ENCODE peak calls at places on chromosomes 16 and 17, in eight cellular contexts. G is heart left ventricle, A is lower leg skin, Y is testis, C is HCT116, Q is ovary, T is A549, E is esophagus muscularis mucosa. X is an unnamed sample.

GRCh38 chr17:66620528-66620927 is 214.4 kb upstream of the CACNG5 start:
- DNase-seq in C (no peak), G (no peak), E (no peak), Q (no peak), Y (no peak), T (no peak), A (no peak), X (no peak)

GRCh38 chr17:19482571-19482970 is 51.1 kb upstream of the SLC47A1 start:
- DNase-seq in E (no peak), T (no peak), G (no peak), C (no peak), Y (peak), A (no peak), Q (no peak), X (no peak)

GRCh38 chr16:62738631-62739030 is 702.4 kb upstream of the CDH8 start:
- DNase-seq in E (no peak), G (no peak), Q (no peak), Y (no peak), C (no peak), A (no peak), T (no peak), X (no peak)

GRCh38 chr16:81181013-81181720 is 57.3 kb upstream of the BCO1 start:
- DNase-seq in T (peak), Y (peak), G (peak), E (peak), Q (peak), A (peak), C (peak), X (no peak)

GRCh38 chr17:78917451-78918307 is 7.5 kb downstream of the TIMP2 start:
- DNase-seq in Y (no peak), E (no peak), C (no peak), Q (no peak), T (no peak), G (no peak), A (no peak), X (no peak)

GRCh38 chr16:49468611-49469322 is 95.2 kb downstream of the C16orf78 start:
- DNase-seq in E (peak), Y (no peak), C (no peak), T (no peak), Q (peak), A (peak), G (peak), X (no peak)

GRCh38 chr17:19731626-19732025 is 15.2 kb upstream of the SLC47A2 start:
- DNase-seq in E (no peak), Y (no peak), T (no peak), A (no peak), Q (no peak), G (no peak), C (no peak), X (no peak)

GRCh38 chr17:47288531-47289116 is 35.0 kb downstream of the ITGB3 start:
- DNase-seq in T (no peak), G (no peak), E (no peak), A (no peak), Q (no peak), Y (peak), C (no peak), X (peak)

GRCh38 chr16:3112058-3112880 is at the start of gene ZNF205:
- DNase-seq in G (peak), Y (peak), C (no peak), T (peak), E (no peak), A (peak), Q (peak), X (peak)

GRCh38 chr16:57525761-57526160 is 10.6 kb downstream of the CCDC102A start:
- DNase-seq in A (no peak), C (no peak), T (no peak), Y (no peak), E (no peak), G (no peak), Q (peak), X (no peak)

GRCh38 chr17:41968676-41969075 is 2.1 kb downstream of the CNP start:
- DNase-seq in Y (no peak), Q (no peak), E (no peak), T (no peak), A (no peak), G (no peak), C (no peak), X (no peak)
- TF ChIP-seq POLR2A in Y (no peak), Q (no peak), E (no peak), T (no peak), A (no peak), G (no peak), C (no peak), X (no peak)

DNA sequence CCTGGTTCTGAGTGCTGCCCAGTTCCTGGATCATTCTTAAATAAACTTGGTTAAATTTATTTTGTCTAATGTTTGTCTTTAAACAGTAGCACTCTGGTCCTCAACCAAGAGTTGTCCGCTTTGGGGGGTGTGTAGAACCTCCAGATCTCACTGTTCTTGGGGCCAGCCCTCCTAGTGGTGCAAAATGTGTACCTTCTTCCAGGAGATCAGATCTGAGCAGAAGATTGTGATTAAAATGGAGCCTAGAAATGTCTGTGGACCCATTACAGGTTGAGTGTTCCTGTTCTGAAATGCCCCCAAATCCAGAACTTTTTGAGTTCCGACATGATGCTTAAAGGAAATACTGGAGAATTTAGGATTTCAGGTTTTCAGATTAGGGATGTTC is 46.0 kb upstream of the CLEC18A start:
- DNase-seq in T (no peak), E (no peak), A (no peak), Y (no peak), Q (no peak), G (no peak), C (no peak), X (no peak)
- TF ChIP-seq POLR2A in T (no peak), E (no peak), A (no peak), Y (no peak), Q (no peak), G (no peak), C (no peak), X (no peak)

DNA sequence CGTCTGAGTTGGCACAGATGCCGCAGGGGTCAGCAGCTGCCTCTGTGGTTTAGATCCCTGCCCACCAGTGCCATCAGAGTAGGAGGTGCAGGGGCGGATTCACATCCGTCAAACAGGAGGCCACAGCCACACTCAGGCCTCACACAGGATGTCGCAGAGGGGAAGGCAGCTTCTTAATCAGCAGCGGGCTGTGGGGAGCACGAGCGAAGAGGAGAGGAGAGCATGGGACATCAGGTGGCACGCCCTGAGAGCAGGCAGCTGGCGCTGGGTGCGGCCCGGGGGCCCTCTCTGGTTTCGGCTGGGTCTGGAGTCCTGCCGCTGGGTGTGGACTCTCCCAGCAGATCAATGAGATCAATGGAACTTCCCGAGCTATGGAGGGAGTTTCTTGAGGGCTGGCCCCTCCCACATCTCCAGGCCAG is 9.6 kb downstream of the LLGL2 start:
- DNase-seq in G (no peak), Y (no peak), Q (no peak), T (no peak), E (no peak), A (no peak), C (no peak), X (peak)
- TF ChIP-seq POLR2A in G (no peak), Y (no peak), Q (no peak), T (no peak), E (no peak), A (no peak), C (no peak), X (no peak)

DNA sequence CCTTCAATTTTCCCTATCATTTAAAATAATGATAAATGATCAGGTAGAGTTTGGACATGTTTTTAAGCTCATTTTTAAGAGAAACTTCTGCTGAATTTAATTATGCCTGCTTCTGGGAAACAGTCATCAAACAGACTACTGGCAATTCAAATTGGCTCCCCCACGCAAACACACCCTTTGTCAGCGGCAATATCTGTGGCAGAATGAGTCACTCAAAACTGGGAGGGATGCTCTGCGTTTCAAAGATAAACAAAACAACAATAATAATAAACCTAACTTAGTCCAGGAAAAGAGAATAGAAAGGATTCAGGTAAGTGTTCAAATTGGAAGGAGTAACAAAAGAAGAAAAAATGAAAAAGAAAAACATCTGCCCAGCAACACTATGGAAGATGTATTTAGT is 108.1 kb upstream of the ERCC4 start:
- DNase-seq in G (no peak), A (no peak), T (no peak), C (no peak), E (no peak), Y (no peak), Q (no peak), X (no peak)
- TF ChIP-seq POLR2A in G (no peak), A (no peak), T (no peak), C (no peak), E (no peak), Y (no peak), Q (no peak), X (no peak)

X was measured in erythroblast.